ENCODE peak calls at places on chromosomes 5 and 9, in ten cellular contexts. P, C, F, A, B, I, H, K, N and R are unnamed samples.
A peak's percentile ranks its signal among the peaks of the same experiment; 100 is the strongest.

GRCh38 chr5:44089419-44090125 is 299.6 kb downstream of the FGF10 start:
- DNase-seq in P (no peak), C (no peak), F (no peak), A (no peak), B (no peak), I (no peak), H (no peak), K (no peak), N (no peak), R (no peak)

GRCh38 chr5:103808464-103809106 is 246.0 kb upstream of the NUDT12 start:
- DNase-seq in P (no peak), C (peak; percentile 21), F (peak; percentile 59), A (peak; percentile 35), B (peak; percentile 42), I (peak; percentile 50), H (peak; percentile 52), K (peak; percentile 35), N (peak; percentile 47), R (peak; percentile 55)

GRCh38 chr5:145701404-145701803 is 133.7 kb downstream of the PRELID2 start:
- DNase-seq in P (no peak), C (no peak), F (no peak), A (no peak), B (no peak), I (no peak), H (no peak), K (no peak), N (no peak), R (peak; percentile 23)

GRCh38 chr5:76337949-76338589 is 65.0 kb upstream of the IQGAP2 start:
- DNase-seq in P (no peak), C (peak; percentile 29), F (peak; percentile 55), A (peak; percentile 15), B (peak; percentile 73), I (peak; percentile 47), H (peak; percentile 68), K (peak; percentile 29), N (peak; percentile 69), R (peak; percentile 90)

GRCh38 chr9:19988281-19988680 is 199.4 kb upstream of the SLC24A2 start:
- DNase-seq in P (no peak), C (no peak), F (no peak), A (no peak), B (no peak), I (no peak), H (no peak), K (peak; percentile 31), N (no peak), R (no peak)

GRCh38 chr5:181037365-181037861 is 2.7 kb upstream of the BTNL9 start:
- DNase-seq in P (no peak), C (no peak), F (no peak), A (no peak), B (no peak), I (no peak), H (no peak), K (peak; percentile 13), N (no peak), R (peak; percentile 39)

GRCh38 chr5:10431408-10431807 is 10.3 kb upstream of the ROPN1L start:
- DNase-seq in P (no peak), C (no peak), F (no peak), A (no peak), B (no peak), I (no peak), H (no peak), K (no peak), N (no peak), R (no peak)

GRCh38 chr5:116557669-116558271 is 16.9 kb downstream of the SEMA6A start:
- DNase-seq in P (no peak), C (no peak), F (peak; percentile 27), A (no peak), B (peak; percentile 16), I (peak; percentile 8), H (peak; percentile 47), K (peak; percentile 13), N (no peak), R (peak; percentile 27)

GRCh38 chr5:124697912-124698690 is 48.3 kb downstream of the ZNF608 start:
- DNase-seq in P (no peak), C (no peak), F (no peak), A (no peak), B (peak; percentile 18), I (peak; percentile 32), H (peak; percentile 87), K (no peak), N (no peak), R (no peak)

GRCh38 chr9:353077-353476 is 138.4 kb downstream of the DOCK8 start:
- DNase-seq in P (no peak), C (no peak), F (no peak), A (no peak), B (no peak), I (no peak), H (no peak), K (no peak), N (no peak), R (no peak)

GRCh38 chr9:123399803-123400378 is 43.9 kb downstream of the CRB2 start:
- DNase-seq in P (no peak), C (no peak), F (peak; percentile 2), A (no peak), B (no peak), I (no peak), H (no peak), K (no peak), N (peak; percentile 72), R (no peak)

GRCh38 chr5:71903826-71904225 is 184.8 kb downstream of the CARTPT start:
- DNase-seq in P (peak; percentile 53), C (no peak), F (no peak), A (no peak), B (no peak), I (no peak), H (no peak), K (no peak), N (no peak), R (no peak)

GRCh38 chr5:132054697-132055440 is 5.6 kb upstream of the IL3 start:
- DNase-seq in P (no peak), C (no peak), F (no peak), A (no peak), B (no peak), I (no peak), H (no peak), K (no peak), N (no peak), R (no peak)

GRCh38 chr5:5979761-5980570 is 398.4 kb downstream of the MED10 start:
- DNase-seq in P (no peak), C (no peak), F (no peak), A (no peak), B (no peak), I (no peak), H (no peak), K (no peak), N (no peak), R (no peak)

GRCh38 chr9:121261107-121261460 is 6.9 kb upstream of the GSN start:
- DNase-seq in P (no peak), C (no peak), F (no peak), A (no peak), B (no peak), I (no peak), H (peak; percentile 35), K (peak; percentile 88), N (peak; percentile 61), R (no peak)

GRCh38 chr5:137300411-137301240 is 198.5 kb downstream of the SPOCK1 start:
- DNase-seq in P (no peak), C (peak; percentile 57), F (no peak), A (no peak), B (peak; percentile 49), I (peak; percentile 65), H (peak; percentile 15), K (peak; percentile 66), N (no peak), R (no peak)

GRCh38 chr9:22079873-22080341 is 70.8 kb upstream of the CDKN2B start:
- DNase-seq in P (no peak), C (no peak), F (peak; percentile 29), A (no peak), B (peak; percentile 50), I (peak; percentile 87), H (peak; percentile 68), K (peak; percentile 63), N (no peak), R (no peak)

GRCh38 chr9:17509698-17510097 is 69.2 kb upstream of the SH3GL2 start:
- DNase-seq in P (no peak), C (no peak), F (no peak), A (peak; percentile 0), B (no peak), I (peak; percentile 44), H (no peak), K (no peak), N (no peak), R (no peak)

GRCh38 chr5:170504598-170505266 is 912 bp downstream of the KCNIP1 start:
- DNase-seq in P (no peak), C (no peak), F (no peak), A (no peak), B (no peak), I (no peak), H (no peak), K (no peak), N (no peak), R (no peak)

GRCh38 chr5:161966544-161966943 is 101.0 kb upstream of the GABRG2 start:
- DNase-seq in P (no peak), C (no peak), F (peak; percentile 38), A (no peak), B (no peak), I (no peak), H (no peak), K (no peak), N (peak; percentile 7), R (peak; percentile 29)

GRCh38 chr5:123785160-123786001 is 273.4 kb downstream of the CSNK1G3 start:
- DNase-seq in P (no peak), C (peak; percentile 2), F (no peak), A (peak; percentile 46), B (no peak), I (peak; percentile 64), H (peak; percentile 47), K (peak; percentile 29), N (no peak), R (no peak)

GRCh38 chr9:133897675-133898074 is 94.4 kb downstream of the VAV2 start:
- DNase-seq in P (no peak), C (no peak), F (no peak), A (peak; percentile 26), B (peak; percentile 31), I (no peak), H (no peak), K (peak; percentile 76), N (no peak), R (no peak)

GRCh38 chr9:31030741-31031202 is 1353.7 kb upstream of the ACO1 start:
- DNase-seq in P (no peak), C (no peak), F (peak; percentile 58), A (no peak), B (peak; percentile 2), I (no peak), H (peak; percentile 3), K (no peak), N (no peak), R (no peak)